ENCODE peak calls at places on chromosomes 16 and 17, in five cellular contexts. N is adrenal gland; Y is CD8-positive, alpha-beta T cell; A is pancreas; B is choroid plexus epithelial cell. V is an unnamed sample.

GRCh38 chr17:50258647-50259483 is 15.4 kb upstream of the TMEM92 start:
- DNase-seq in N (peak), Y (no peak), A (no peak), B (peak), V (no peak)

GRCh38 chr16:53209489-53209888 is 154.7 kb downstream of the CHD9 start:
- DNase-seq in N (no peak), Y (no peak), A (no peak), B (no peak), V (no peak)

GRCh38 chr16:51710930-51711563 is 560.0 kb upstream of the SALL1 start:
- DNase-seq in N (no peak), Y (no peak), A (no peak), B (no peak), V (no peak)

GRCh38 chr16:67945392-67945933 is 1.5 kb upstream of the LCAT start:
- DNase-seq in N (peak), Y (no peak), A (no peak), B (no peak), V (no peak)

GRCh38 chr17:14871921-14872320 is 393.2 kb downstream of the PMP22 start:
- DNase-seq in N (no peak), Y (no peak), A (no peak), B (peak), V (no peak)

GRCh38 chr17:60231234-60231633 is 81.5 kb downstream of the CA4 start:
- DNase-seq in N (no peak), Y (no peak), A (no peak), B (peak), V (peak)

GRCh38 chr16:80151706-80152073 is 389.1 kb upstream of the DYNLRB2 start:
- DNase-seq in N (no peak), Y (no peak), A (no peak), B (no peak), V (no peak)

GRCh38 chr16:705748-706188 is at the start of gene FBXL16:
- DNase-seq in N (no peak), Y (no peak), A (no peak), B (no peak), V (peak)

GRCh38 chr17:41751288-41751687 is 16.8 kb upstream of the HAP1 start:
- DNase-seq in N (no peak), Y (no peak), A (no peak), B (no peak), V (no peak)

GRCh38 chr16:66364117-66364958 is 2.2 kb upstream of the CDH5 start:
- DNase-seq in N (peak), Y (no peak), A (no peak), B (peak), V (no peak)

GRCh38 chr17:8572767-8573166 is 57.8 kb downstream of the MYH10 start:
- DNase-seq in N (no peak), Y (no peak), A (no peak), B (peak), V (no peak)
- TF ChIP-seq CTCF in N (peak), Y (no peak), A (no peak), B (peak), V (peak)

GRCh38 chr17:45425125-45425983 is 7.3 kb downstream of the ARHGAP27 start:
- DNase-seq in N (no peak), Y (no peak), A (peak), B (peak), V (peak)
- TF ChIP-seq CTCF in N (peak), Y (no peak), A (peak), B (peak), V (peak)

DNA sequence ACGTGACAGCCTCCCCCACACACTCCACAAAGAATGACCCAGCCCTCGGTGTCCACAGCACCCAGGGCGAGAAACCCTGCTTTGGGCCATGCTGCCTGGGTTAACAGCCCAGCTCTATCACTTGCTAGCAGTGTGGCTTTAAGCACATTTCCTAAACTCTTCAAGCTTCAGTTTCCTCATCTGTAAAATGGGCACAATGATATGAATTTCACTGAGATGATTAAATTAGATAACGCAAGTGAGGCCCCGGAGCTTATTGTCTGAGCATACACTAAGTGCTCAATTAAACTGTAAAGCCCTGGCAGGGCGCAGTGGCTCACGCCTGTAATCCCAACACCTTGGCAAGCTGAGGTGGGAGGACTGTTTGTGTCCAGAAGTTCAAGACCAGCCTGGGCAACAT is 79.4 kb downstream of the LITAF start:
- DNase-seq in N (no peak), Y (no peak), A (no peak), B (no peak), V (no peak)
- TF ChIP-seq CTCF in N (no peak), Y (no peak), A (no peak), B (no peak), V (no peak)

GRCh38 chr17:43916385-43916784 is 9.0 kb upstream of the MPP2 start:
- DNase-seq in N (no peak), Y (no peak), A (no peak), B (no peak), V (no peak)
- TF ChIP-seq CTCF in N (no peak), Y (no peak), A (no peak), B (no peak), V (no peak)

DNA sequence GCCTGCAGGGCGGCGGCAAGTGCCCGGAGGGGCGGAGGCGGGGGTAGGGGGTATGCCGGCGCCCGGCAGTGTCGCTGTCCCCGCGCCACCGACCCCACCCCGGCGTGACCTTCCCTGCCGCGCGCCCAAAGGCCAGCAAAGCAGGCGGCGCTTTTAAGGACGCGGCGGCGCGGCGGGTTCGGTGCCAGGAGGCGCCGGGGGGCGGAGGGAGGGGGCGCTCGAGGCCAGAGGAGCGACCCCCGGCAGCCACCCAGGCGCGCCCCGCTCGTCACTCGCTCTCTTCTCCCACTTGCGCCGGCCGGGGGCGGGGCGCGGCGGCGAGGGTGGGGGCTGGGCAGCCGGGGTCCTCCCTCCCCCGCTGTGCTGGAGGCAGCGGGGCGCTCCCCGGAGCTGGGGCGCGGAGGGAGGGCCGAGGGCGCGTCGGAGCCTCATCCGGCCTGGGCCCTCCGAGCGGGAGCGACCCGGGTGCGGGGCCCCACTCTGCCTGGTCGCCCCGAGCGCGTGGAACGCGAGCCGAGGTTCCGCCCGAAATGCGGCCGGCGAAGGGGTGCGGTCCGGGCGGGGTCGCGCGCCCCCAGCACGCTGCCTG is 8.5 kb upstream of the BAHCC1 start:
- DNase-seq in N (no peak), Y (no peak), A (peak), B (no peak), V (no peak)
- TF ChIP-seq CTCF in N (no peak), Y (no peak), A (no peak), B (no peak), V (no peak)

GRCh38 chr17:51948128-51948527 is 210.4 kb downstream of the CA10 start:
- DNase-seq in N (no peak), Y (no peak), A (no peak), B (no peak), V (peak)
- TF ChIP-seq CTCF in N (no peak), Y (no peak), A (no peak), B (no peak), V (no peak)

V was measured in A673.